ENCODE peak calls at places on chromosome 11, in four cellular contexts. S is small intestine, I is WERI-Rb-1, W is KBM-7. G is an unnamed sample.

GRCh38 chr11:88179141-88179540 is 3.9 kb upstream of the RAB38 start:
- DNase-seq in S (no peak), I (no peak), W (no peak), G (no peak)

GRCh38 chr11:6757373-6757967 is 14.3 kb downstream of the OR2AG2 start:
- DNase-seq in S (peak), I (peak), W (peak), G (peak)

GRCh38 chr11:64592656-64593055 is 1.6 kb downstream of the SLC22A12 start:
- DNase-seq in S (no peak), I (no peak), W (no peak), G (no peak)

GRCh38 chr11:64372802-64373597 is 14.0 kb downstream of the RPS6KA4 start:
- DNase-seq in S (peak), I (no peak), W (no peak), G (peak)

GRCh38 chr11:122101625-122102291 is 14.3 kb downstream of the BLID start:
- DNase-seq in S (peak), I (peak), W (no peak), G (no peak)

GRCh38 chr11:68855205-68855978 is 13.7 kb upstream of the CPT1A start:
- DNase-seq in S (peak), I (no peak), W (peak), G (no peak)

GRCh38 chr11:719214-720016 is 13.4 kb downstream of the EPS8L2 start:
- DNase-seq in S (no peak), I (no peak), W (no peak), G (no peak)

GRCh38 chr11:20078846-20079245 is 81.4 kb downstream of the DBX1 start:
- DNase-seq in S (no peak), I (no peak), W (no peak), G (no peak)

GRCh38 chr11:88175004-88175706 is at the start of gene RAB38:
- DNase-seq in S (peak), I (peak), W (peak), G (no peak)

GRCh38 chr11:33829430-33830141 is 55.3 kb upstream of the FBXO3 start:
- DNase-seq in S (peak), I (peak), W (peak), G (peak)

GRCh38 chr11:394034-394857 is at the start of gene PKP3:
- DNase-seq in S (peak), I (no peak), W (no peak), G (no peak)

GRCh38 chr11:133928628-133929059 is 28.1 kb downstream of the IGSF9B start:
- DNase-seq in S (no peak), I (peak), W (peak), G (no peak)

GRCh38 chr11:69999721-70000120 is 78.4 kb upstream of the ANO1 start:
- DNase-seq in S (peak), I (no peak), W (no peak), G (no peak)

GRCh38 chr11:15692739-15693138 is 578.0 kb downstream of the INSC start:
- DNase-seq in S (no peak), I (no peak), W (no peak), G (no peak)

GRCh38 chr11:61004037-61004641 is 32.7 kb downstream of the CD6 start:
- DNase-seq in S (no peak), I (no peak), W (peak), G (no peak)

GRCh38 chr11:102528618-102529017 is 1.9 kb downstream of the MMP7 start:
- DNase-seq in S (no peak), I (no peak), W (no peak), G (no peak)

GRCh38 chr11:102263604-102264003 is 53.7 kb upstream of the BIRC3 start:
- DNase-seq in S (no peak), I (no peak), W (no peak), G (no peak)

GRCh38 chr11:73566977-73567755 is 30.7 kb downstream of the FAM168A start:
- DNase-seq in S (no peak), I (peak), W (no peak), G (no peak)

GRCh38 chr11:120057595-120058581 is 80.0 kb downstream of the TRIM29 start:
- DNase-seq in S (peak), I (peak), W (no peak), G (no peak)

GRCh38 chr11:44028816-44029506 is 18.8 kb upstream of the ACCSL start:
- DNase-seq in S (no peak), I (no peak), W (no peak), G (no peak)

GRCh38 chr11:1195690-1196515 is 27.0 kb upstream of the MUC5B start:
- DNase-seq in S (no peak), I (no peak), W (no peak), G (no peak)

GRCh38 chr11:70467196-70468085 is 69.1 kb downstream of the CTTN start:
- DNase-seq in S (peak), I (peak), W (peak), G (peak)

GRCh38 chr11:65504671-65505433 is 6.0 kb downstream of the MALAT1 start:
- DNase-seq in S (no peak), I (no peak), W (peak), G (peak)

GRCh38 chr11:71336996-71337772 is 84.8 kb upstream of the SHANK2 start:
- DNase-seq in S (no peak), I (no peak), W (no peak), G (no peak)

GRCh38 chr11:19905280-19905853 is 192.7 kb downstream of the NAV2 start:
- DNase-seq in S (peak), I (no peak), W (peak), G (no peak)

GRCh38 chr11:57639321-57640067 is 10.2 kb downstream of the YPEL4 start:
- DNase-seq in S (no peak), I (no peak), W (peak), G (no peak)

GRCh38 chr11:12461516-12461915 is 84.1 kb downstream of the PARVA start:
- DNase-seq in S (no peak), I (no peak), W (no peak), G (no peak)

GRCh38 chr11:113681711-113682410 is 24.2 kb downstream of the TMPRSS5 start:
- DNase-seq in S (no peak), I (no peak), W (no peak), G (no peak)

GRCh38 chr11:68314203-68314885 is 2.0 kb downstream of the LRP5 start:
- DNase-seq in S (peak), I (no peak), W (peak), G (no peak)